ENCODE peak calls at places on chromosomes 6 and 20, in five cellular contexts. I, G, S, E and F are unnamed samples.

GRCh38 chr6:78523622-78524021 is 343.7 kb upstream of the IRAK1BP1 start:
- DNase-seq in I (no peak), G (no peak), S (no peak), E (no peak), F (no peak)

GRCh38 chr6:16950825-16951495 is 150.9 kb upstream of the STMND1 start:
- DNase-seq in I (no peak), G (no peak), S (no peak), E (no peak), F (no peak)

GRCh38 chr6:235763-236360 is 56.4 kb upstream of the DUSP22 start:
- DNase-seq in I (no peak), G (no peak), S (no peak), E (peak; percentile 19), F (no peak)

GRCh38 chr20:59831901-59832240 is 101.6 kb downstream of the SYCP2 start:
- DNase-seq in I (no peak), G (no peak), S (no peak), E (no peak), F (no peak)

GRCh38 chr20:63456429-63457284 is 15.8 kb downstream of the KCNQ2 start:
- DNase-seq in I (no peak), G (no peak), S (no peak), E (no peak), F (no peak)

GRCh38 chr6:129317931-129318820 is 391.8 kb downstream of the ARHGAP18 start:
- DNase-seq in I (no peak), G (no peak), S (no peak), E (peak; percentile 16), F (no peak)

GRCh38 chr20:44809380-44810060 is 826 bp downstream of the RIMS4 start:
- DNase-seq in I (no peak), G (no peak), S (no peak), E (no peak), F (no peak)

GRCh38 chr6:160253242-160253641 is 5.4 kb downstream of the SLC22A2 start:
- DNase-seq in I (no peak), G (no peak), S (no peak), E (no peak), F (no peak)

GRCh38 chr6:1580109-1580508 is 29.6 kb upstream of the FOXC1 start:
- DNase-seq in I (no peak), G (no peak), S (no peak), E (peak; percentile 19), F (no peak)

GRCh38 chr20:56003966-56004365 is 1.4 kb downstream of the CBLN4 start:
- DNase-seq in I (no peak), G (peak; percentile 74), S (no peak), E (peak; percentile 8), F (no peak)

GRCh38 chr20:16761305-16761829 is 13.2 kb downstream of the OTOR start:
- DNase-seq in I (no peak), G (no peak), S (peak; percentile 23), E (peak; percentile 47), F (peak; percentile 86)

GRCh38 chr6:129717287-129717686 is 7.3 kb upstream of the ARHGAP18 start:
- DNase-seq in I (no peak), G (no peak), S (no peak), E (peak; percentile 21), F (no peak)

GRCh38 chr6:43077981-43078411 is 1.9 kb downstream of the PTK7 start:
- DNase-seq in I (no peak), G (no peak), S (no peak), E (no peak), F (no peak)

GRCh38 chr6:43267619-43268347 is 24.5 kb downstream of the TTBK1 start:
- DNase-seq in I (no peak), G (no peak), S (no peak), E (no peak), F (no peak)

GRCh38 chr6:105794263-105794662 is 291.9 kb upstream of the PRDM1 start:
- DNase-seq in I (no peak), G (peak; percentile 80), S (no peak), E (no peak), F (no peak)

GRCh38 chr20:50713677-50714101 is 17.7 kb upstream of the PARD6B start:
- DNase-seq in I (no peak), G (no peak), S (no peak), E (no peak), F (no peak)

GRCh38 chr6:26006086-26006939 is 43.7 kb downstream of the TRIM38 start:
- DNase-seq in I (no peak), G (no peak), S (no peak), E (no peak), F (no peak)

DNA sequence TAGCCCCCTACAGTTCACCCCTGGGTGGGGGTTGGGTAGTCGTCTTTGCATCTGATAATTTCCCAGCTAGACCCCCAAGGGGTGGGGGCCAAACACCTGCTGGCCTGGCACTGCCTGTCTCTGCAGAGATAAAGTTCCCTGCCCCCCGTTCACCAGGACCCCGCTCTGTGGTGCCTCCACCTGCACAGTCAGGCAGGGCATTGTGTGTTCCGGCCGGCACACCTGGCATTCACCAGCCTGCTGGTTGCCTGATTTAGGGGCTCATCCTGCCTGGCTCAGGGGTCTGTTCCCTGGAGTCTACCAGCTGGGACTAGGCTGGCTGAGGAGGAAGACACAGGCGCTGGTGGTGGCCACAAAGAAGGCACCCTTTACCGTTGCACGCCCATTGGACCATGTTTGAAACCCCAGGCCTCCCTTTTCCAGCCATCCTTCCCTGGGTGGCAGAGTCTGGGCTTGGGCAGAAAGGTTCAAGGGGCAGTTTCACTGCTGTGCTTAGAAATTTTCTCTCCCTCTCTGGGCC is 30.8 kb upstream of the SCRT2 start:
- DNase-seq in I (no peak), G (peak; percentile 47), S (no peak), E (no peak), F (no peak)
- H3K27me3 ChIP-seq in I (no peaks in the 10 kb centered on the region), G (peaks cover 45% of the 10 kb centered on the region), S (peaks cover 8% of the 10 kb centered on the region), E (peaks cover 11% of the 10 kb centered on the region), F (no peaks in the 10 kb centered on the region)

DNA sequence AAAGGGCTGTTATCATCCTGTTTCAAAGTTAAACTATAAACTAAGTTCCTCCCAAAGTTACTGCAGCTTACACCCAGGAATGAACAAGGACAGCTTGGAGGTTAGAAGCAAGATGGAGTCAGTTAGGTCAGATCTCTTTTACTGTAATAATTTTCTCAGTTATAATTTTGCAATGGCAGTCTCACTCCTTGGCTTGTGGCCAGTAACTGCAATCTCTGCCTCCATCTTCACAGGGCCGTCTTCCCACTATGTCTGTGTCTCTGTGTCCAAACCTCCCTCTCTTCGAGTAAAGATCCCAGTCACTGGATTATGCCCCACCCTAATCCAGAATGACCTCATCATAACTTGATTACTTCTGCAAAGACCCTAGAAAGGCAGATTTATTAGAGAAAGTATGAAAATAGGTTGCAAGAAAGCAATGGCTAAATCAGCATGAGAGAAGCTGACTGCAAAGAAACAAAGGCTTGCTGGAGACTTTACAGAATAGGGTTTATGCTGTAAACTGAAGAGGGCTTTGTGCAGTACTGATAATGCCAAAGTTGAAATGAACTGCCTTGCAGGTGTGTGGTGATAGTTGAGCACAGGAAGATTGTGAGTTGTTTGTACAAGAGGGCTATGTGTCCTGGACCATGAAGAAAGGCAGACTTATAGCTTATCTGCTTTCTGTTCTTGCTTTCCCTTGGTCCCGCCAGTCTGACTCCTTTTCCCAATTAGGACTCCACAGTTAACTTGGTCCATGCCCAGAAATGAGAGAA is 28.4 kb downstream of the GPX6 start:
- DNase-seq in I (no peak), G (no peak), S (no peak), E (no peak), F (no peak)
- H3K27me3 ChIP-seq in I (no peaks in the 10 kb centered on the region), G (peaks cover 19% of the 10 kb centered on the region), S (peaks cover 54% of the 10 kb centered on the region), E (no peaks in the 10 kb centered on the region), F (no peaks in the 10 kb centered on the region)

GRCh38 chr6:168292911-168293310 is 26.7 kb downstream of the DACT2 start:
- DNase-seq in I (no peak), G (no peak), S (no peak), E (no peak), F (no peak)
- H3K27me3 ChIP-seq in I (no peaks in the 10 kb centered on the region), G (no peaks in the 10 kb centered on the region), S (no peaks in the 10 kb centered on the region), E (no peaks in the 10 kb centered on the region), F (no peaks in the 10 kb centered on the region)

DNA sequence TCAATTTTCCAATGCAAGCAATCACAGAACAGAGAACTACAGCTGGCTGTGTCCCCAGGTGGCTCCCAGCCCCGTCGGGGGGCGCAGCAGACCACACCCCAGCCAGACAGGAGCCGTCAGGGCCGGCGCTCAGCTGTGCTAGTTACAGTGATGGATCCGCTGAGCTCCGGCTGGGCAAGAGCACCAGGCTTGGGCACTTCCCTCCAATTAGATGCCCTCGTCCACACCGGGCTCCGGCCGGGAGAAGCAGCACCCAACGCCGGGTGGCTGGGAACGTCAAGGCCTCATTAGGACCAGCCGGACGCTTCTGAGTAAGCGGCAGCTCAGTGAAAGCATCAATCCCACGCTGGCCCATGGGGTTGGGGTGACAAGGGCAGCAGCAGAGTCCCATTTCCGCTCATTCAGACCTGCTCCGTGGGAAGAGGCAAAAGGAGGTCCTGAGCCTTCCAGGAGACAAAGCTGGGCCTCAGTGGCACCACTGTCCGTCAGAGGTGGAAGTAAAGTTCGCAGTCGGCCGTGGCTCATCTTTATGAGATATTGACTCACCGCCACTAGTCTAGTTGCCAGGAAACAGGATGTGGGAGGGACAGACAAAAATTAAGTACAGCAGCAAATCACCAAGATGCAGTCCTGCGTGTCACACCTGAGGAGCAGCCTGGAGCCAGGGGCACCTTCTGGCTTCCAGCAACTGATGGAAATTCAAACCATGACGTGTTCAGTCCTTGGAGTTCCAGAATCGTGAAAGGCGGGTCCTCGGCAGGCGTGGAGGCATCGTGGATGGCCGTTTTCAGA is 164.1 kb downstream of the TAF4 start:
- DNase-seq in I (no peak), G (no peak), S (no peak), E (no peak), F (peak; percentile 53)
- H3K27me3 ChIP-seq in I (no peaks in the 10 kb centered on the region), G (peaks cover 5% of the 10 kb centered on the region), S (no peaks in the 10 kb centered on the region), E (no peaks in the 10 kb centered on the region), F (no peaks in the 10 kb centered on the region)

GRCh38 chr6:109978174-109979032 is at the start of gene GPR6:
- DNase-seq in I (peak; percentile 9), G (peak; percentile 83), S (peak; percentile 31), E (peak; percentile 57), F (peak; percentile 44)

GRCh38 chr6:109979033-109979921 is 1.2 kb downstream of the GPR6 start:
- DNase-seq in I (no peak), G (peak; percentile 54), S (no peak), E (no peak), F (no peak)

GRCh38 chr6:109977791-109978173 is 329 bp upstream of the GPR6 start:
- DNase-seq in I (no peak), G (no peak), S (no peak), E (no peak), F (no peak)
- H3K27me3 ChIP-seq in I (no peaks in the 10 kb centered on the region), G (peaks cover 39% of the 10 kb centered on the region), S (peaks cover 31% of the 10 kb centered on the region), E (peaks cover 16% of the 10 kb centered on the region), F (no peaks in the 10 kb centered on the region)